ENCODE peak calls at places on chromosome 2, in four cellular contexts. L, E, C and T are unnamed samples.

GRCh38 chr2:178414266-178415247 is 36.4 kb downstream of the PRKRA start:
- DNase-seq in L (peak; percentile 91), E (peak; percentile 64), C (peak; percentile 85), T (peak; percentile 83)

GRCh38 chr2:219081701-219082331 is 21.1 kb upstream of the IHH start:
- DNase-seq in L (no peak), E (no peak), C (no peak), T (peak; percentile 27)

GRCh38 chr2:8886876-8887275 is 49.5 kb upstream of the KIDINS220 start:
- DNase-seq in L (no peak), E (no peak), C (no peak), T (no peak)

GRCh38 chr2:27278010-27278409 is 2.8 kb downstream of the DNAJC5G start:
- DNase-seq in L (no peak), E (no peak), C (no peak), T (no peak)

GRCh38 chr2:17630089-17630488 is 89.6 kb downstream of the VSNL1 start:
- DNase-seq in L (no peak), E (no peak), C (no peak), T (no peak)

GRCh38 chr2:38352336-38352735 is 24.7 kb downstream of the ATL2 start:
- DNase-seq in L (no peak), E (no peak), C (no peak), T (no peak)

GRCh38 chr2:137910641-137911040 is 53.6 kb upstream of the HNMT start:
- DNase-seq in L (no peak), E (no peak), C (no peak), T (no peak)

GRCh38 chr2:44676379-44676778 is 265.1 kb upstream of the SIX3 start:
- DNase-seq in L (no peak), E (no peak), C (no peak), T (no peak)

GRCh38 chr2:95399061-95399460 is 3.4 kb upstream of the FAHD2A start:
- DNase-seq in L (no peak), E (no peak), C (no peak), T (no peak)

GRCh38 chr2:160228141-160228963 is 28.3 kb upstream of the ITGB6 start:
- DNase-seq in L (no peak), E (no peak), C (no peak), T (no peak)

GRCh38 chr2:218954541-218955300 is 4.7 kb upstream of the CDK5R2 start:
- DNase-seq in L (no peak), E (no peak), C (no peak), T (no peak)

DNA sequence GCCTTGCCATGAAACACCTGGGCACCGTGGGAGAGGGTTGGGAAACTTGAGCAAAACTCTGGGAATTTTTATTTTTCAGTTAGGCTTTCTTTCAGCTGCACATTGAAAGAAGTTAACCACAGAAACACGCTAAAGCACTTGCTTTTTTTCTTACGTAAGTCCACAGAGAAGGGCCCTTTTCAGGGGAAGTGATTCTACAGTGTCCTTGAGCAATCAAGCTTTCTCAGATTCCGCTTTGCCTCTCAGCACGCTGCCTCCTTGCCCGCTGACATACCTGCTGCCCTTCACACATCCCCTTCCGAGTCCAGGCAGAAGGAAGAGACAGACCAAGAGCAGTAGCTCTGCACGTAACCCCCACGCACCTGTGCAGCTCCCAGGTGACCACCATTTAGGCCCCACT is 135.5 kb upstream of the MYT1L start:
- DNase-seq in L (no peak), E (no peak), C (no peak), T (no peak)
- H3K27ac ChIP-seq in L (no peak overlapping the region), E (no peak overlapping the region), C (no peak overlapping the region), T (no peak overlapping the region)

GRCh38 chr2:207254526-207255464 is 89.0 kb upstream of the KLF7 start:
- DNase-seq in L (no peak), E (no peak), C (no peak), T (no peak)
- H3K4me1 ChIP-seq in L (peaks cover 18% of the 10 kb centered on the region), E (no peaks in the 10 kb centered on the region), C (peaks cover 4% of the 10 kb centered on the region), T (no peaks in the 10 kb centered on the region)

GRCh38 chr2:37026050-37026449 is 58.1 kb downstream of the HEATR5B start:
- DNase-seq in L (no peak), E (no peak), C (no peak), T (no peak)

GRCh38 chr2:37020212-37020886 is 54.0 kb upstream of the STRN start:
- DNase-seq in L (peak; percentile 92), E (no peak), C (peak; percentile 70), T (peak; percentile 62)

DNA sequence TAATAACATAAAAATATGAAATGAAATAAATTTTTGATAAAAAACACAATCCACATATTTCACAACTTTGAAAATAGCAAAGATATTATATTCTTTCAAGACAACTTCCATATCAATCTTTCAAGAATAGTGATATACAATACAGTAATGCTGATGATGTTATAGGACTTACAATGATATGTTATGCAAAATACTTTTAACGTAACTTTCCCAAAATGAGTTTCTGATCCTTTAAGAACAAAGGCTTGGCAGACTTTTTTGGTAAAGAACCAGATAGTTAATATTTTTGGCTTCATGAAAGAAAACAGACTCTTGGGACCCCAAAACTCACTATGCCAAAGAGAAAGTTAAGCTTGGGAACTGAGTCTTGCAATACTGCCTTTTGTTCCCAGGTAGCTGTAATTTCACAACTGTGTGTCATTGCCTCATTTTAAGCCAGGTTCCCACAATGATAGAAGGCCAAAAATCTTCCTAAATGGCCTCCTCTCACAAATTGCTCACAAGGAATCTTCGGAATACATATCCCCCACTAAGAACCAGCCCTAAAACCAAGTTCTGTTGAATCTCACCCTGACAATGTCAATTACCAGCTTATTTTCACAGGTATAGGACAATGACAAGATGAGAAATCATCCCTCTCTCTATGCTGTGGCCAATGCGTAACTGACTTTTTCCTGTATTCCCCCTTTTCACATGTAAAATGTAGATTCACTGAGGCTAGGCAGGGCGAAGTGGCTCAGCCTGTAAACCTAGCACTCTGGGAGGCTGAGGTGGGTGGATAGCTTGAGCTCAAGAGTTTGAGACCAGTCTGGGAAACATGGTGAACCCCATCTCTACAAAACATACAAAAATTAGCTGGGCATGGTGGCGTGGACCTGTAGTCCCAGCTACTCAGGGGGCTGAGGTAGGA is 54.8 kb upstream of the STRN start:
- DNase-seq in L (no peak), E (no peak), C (no peak), T (no peak)
- H3K27ac ChIP-seq in L (peak overlapping the region; percentile 70), E (no peak overlapping the region), C (peak overlapping the region; percentile 48), T (no peak overlapping the region)

GRCh38 chr2:134246154-134246874 is 7.6 kb upstream of the MGAT5 start:
- DNase-seq in L (no peak), E (no peak), C (no peak), T (no peak)

GRCh38 chr2:134245340-134245984 is 8.4 kb upstream of the MGAT5 start:
- DNase-seq in L (peak; percentile 82), E (peak; percentile 69), C (peak; percentile 52), T (peak; percentile 73)

GRCh38 chr2:134244091-134244490 is 9.8 kb upstream of the MGAT5 start:
- DNase-seq in L (no peak), E (no peak), C (no peak), T (no peak)

GRCh38 chr2:134243244-134243643 is 10.6 kb upstream of the MGAT5 start:
- DNase-seq in L (no peak), E (no peak), C (no peak), T (no peak)

DNA sequence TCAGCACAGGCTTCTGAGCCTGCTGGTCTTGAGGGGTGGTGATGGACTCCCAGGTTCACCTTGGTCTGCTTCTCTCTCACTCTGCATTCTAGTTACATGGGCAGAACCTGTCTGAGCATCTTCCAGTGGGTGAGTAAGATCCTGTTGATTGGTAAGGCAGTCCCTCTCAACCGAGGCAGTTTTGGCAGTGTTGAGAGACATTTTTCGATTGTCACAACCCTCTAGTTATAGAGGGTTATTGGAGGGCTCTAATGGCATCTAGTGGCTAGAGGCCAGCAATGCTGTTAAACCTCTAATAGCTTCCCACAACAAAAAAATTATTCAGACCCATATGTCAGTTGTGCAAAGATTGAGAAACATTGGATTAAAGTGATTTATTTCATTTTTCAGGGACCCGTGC is 9.3 kb upstream of the MGAT5 start:
- DNase-seq in L (no peak), E (no peak), C (no peak), T (no peak)
- H3K4me1 ChIP-seq in L (peaks cover 8% of the 10 kb centered on the region), E (peaks cover 43% of the 10 kb centered on the region), C (no peaks in the 10 kb centered on the region), T (no peaks in the 10 kb centered on the region)

GRCh38 chr2:25310690-25310964 is 31.1 kb downstream of the DNMT3A start:
- DNase-seq in L (no peak), E (no peak), C (no peak), T (no peak)

GRCh38 chr2:25310965-25311865 is 30.5 kb downstream of the DNMT3A start:
- DNase-seq in L (peak; percentile 77), E (no peak), C (no peak), T (peak; percentile 90)

GRCh38 chr2:25312958-25313710 is 28.6 kb downstream of the DNMT3A start:
- DNase-seq in L (peak; percentile 21), E (peak; percentile 24), C (no peak), T (no peak)

GRCh38 chr2:25313711-25314513 is 27.8 kb downstream of the DNMT3A start:
- DNase-seq in L (peak; percentile 58), E (no peak), C (no peak), T (no peak)

GRCh38 chr2:25311866-25312575 is 29.7 kb downstream of the DNMT3A start:
- DNase-seq in L (peak; percentile 69), E (no peak), C (peak; percentile 64), T (peak; percentile 85)
- H3K27ac ChIP-seq in L (peak overlapping the region; percentile 18), E (peak overlapping the region; percentile 79), C (peak overlapping the region; percentile 88), T (peak overlapping the region; percentile 77)

GRCh38 chr2:45697190-45697589 is 45.7 kb downstream of the PRKCE start:
- DNase-seq in L (no peak), E (no peak), C (no peak), T (no peak)
- H3K4me1 ChIP-seq in L (peaks cover 2% of the 10 kb centered on the region), E (no peaks in the 10 kb centered on the region), C (no peaks in the 10 kb centered on the region), T (no peaks in the 10 kb centered on the region)

GRCh38 chr2:144508162-144508765 is 11.7 kb downstream of the ZEB2 start:
- DNase-seq in L (no peak), E (no peak), C (no peak), T (no peak)

GRCh38 chr2:144509001-144509545 is 10.8 kb downstream of the ZEB2 start:
- DNase-seq in L (no peak), E (no peak), C (no peak), T (no peak)

GRCh38 chr2:144505245-144505801 is 14.6 kb downstream of the ZEB2 start:
- DNase-seq in L (peak; percentile 55), E (no peak), C (no peak), T (no peak)

GRCh38 chr2:144509548-144510205 is 10.2 kb downstream of the ZEB2 start:
- DNase-seq in L (no peak), E (no peak), C (no peak), T (no peak)

GRCh38 chr2:144507441-144508161 is 12.3 kb downstream of the ZEB2 start:
- DNase-seq in L (no peak), E (no peak), C (no peak), T (no peak)
- H3K27ac ChIP-seq in L (peak overlapping the region; percentile 98), E (no peak overlapping the region), C (peak overlapping the region; percentile 95), T (no peak overlapping the region)

GRCh38 chr2:103386872-103387271 is 625.0 kb downstream of the TMEM182 start:
- DNase-seq in L (no peak), E (no peak), C (no peak), T (no peak)

GRCh38 chr2:103387888-103388287 is 626.1 kb downstream of the TMEM182 start:
- DNase-seq in L (no peak), E (no peak), C (no peak), T (no peak)
- H3K4me1 ChIP-seq in L (no peaks in the 10 kb centered on the region), E (no peaks in the 10 kb centered on the region), C (no peaks in the 10 kb centered on the region), T (no peaks in the 10 kb centered on the region)

GRCh38 chr2:5725072-5725471 is 32.9 kb downstream of the SOX11 start:
- DNase-seq in L (no peak), E (no peak), C (no peak), T (no peak)

GRCh38 chr2:5729426-5729825 is 37.2 kb downstream of the SOX11 start:
- DNase-seq in L (no peak), E (no peak), C (no peak), T (no peak)

GRCh38 chr2:5723791-5724735 is 31.9 kb downstream of the SOX11 start:
- DNase-seq in L (no peak), E (no peak), C (no peak), T (no peak)

GRCh38 chr2:5727242-5727641 is 35.1 kb downstream of the SOX11 start:
- DNase-seq in L (no peak), E (no peak), C (no peak), T (no peak)

GRCh38 chr2:5725794-5726463 is 33.7 kb downstream of the SOX11 start:
- DNase-seq in L (no peak), E (no peak), C (no peak), T (no peak)
- H3K27ac ChIP-seq in L (no peak overlapping the region), E (no peak overlapping the region), C (no peak overlapping the region), T (no peak overlapping the region)